ENCODE peak calls at places on chromosomes 3 and 15, in six cellular contexts. Y, S, X, A, M and B are unnamed samples. For H3K9me3, the result is how much of the 10 kb centered on the place peaks cover.

GRCh38 chr3:64880926-64881325 is 193.1 kb upstream of the ADAMTS9 start:
- DNase-seq in X (no peak), S (no peak), A (no peak), Y (no peak), M (no peak), B (no peak)

GRCh38 chr3:16999871-17000270 is 115.1 kb downstream of the PLCL2 start:
- DNase-seq in Y (no peak), S (no peak), M (no peak), A (no peak), X (no peak), B (no peak)

GRCh38 chr3:42683875-42684593 is 1.3 kb upstream of the KLHL40 start:
- DNase-seq in M (peak), Y (no peak), S (peak), A (peak), X (peak), B (peak)

GRCh38 chr15:96353378-96353930 is 23.0 kb downstream of the NR2F2 start:
- DNase-seq in X (no peak), Y (peak), M (no peak), A (no peak), S (no peak), B (no peak)

GRCh38 chr15:40240619-40241304 is 1.9 kb downstream of the PAK6 start:
- DNase-seq in S (no peak), M (peak), X (no peak), Y (no peak), A (no peak), B (no peak)

GRCh38 chr3:171615742-171616141 is 155.5 kb upstream of the TNIK start:
- DNase-seq in X (no peak), S (no peak), Y (no peak), A (no peak), M (no peak), B (peak)

GRCh38 chr3:187616307-187616939 is 53.8 kb downstream of the SST start:
- DNase-seq in Y (peak), A (peak), S (peak), M (peak), X (peak), B (peak)

GRCh38 chr3:11477286-11477935 is 166.3 kb downstream of the VGLL4 start:
- DNase-seq in S (no peak), X (no peak), Y (peak), M (peak), A (peak), B (peak)

GRCh38 chr3:5448816-5449215 is 261.3 kb downstream of the EDEM1 start:
- DNase-seq in S (no peak), X (no peak), M (no peak), A (no peak), Y (no peak), B (no peak)

GRCh38 chr3:142963266-142964149 is at the start of gene PAQR9:
- DNase-seq in A (peak), S (peak), X (no peak), M (no peak), Y (peak), B (peak)

GRCh38 chr3:10935028-10935427 is 57.5 kb upstream of the SLC6A1 start:
- DNase-seq in X (no peak), A (no peak), Y (no peak), S (no peak), M (no peak), B (no peak)

GRCh38 chr15:80411788-80412288 is 7.7 kb downstream of the ARNT2 start:
- DNase-seq in S (no peak), M (no peak), A (no peak), X (no peak), Y (no peak), B (no peak)

GRCh38 chr15:38867556-38867955 is 302.9 kb upstream of the RASGRP1 start:
- DNase-seq in X (no peak), M (no peak), Y (no peak), S (no peak), A (no peak), B (peak)

GRCh38 chr15:29070471-29071192 is 184.9 kb downstream of the APBA2 start:
- DNase-seq in A (no peak), Y (no peak), X (no peak), M (no peak), S (no peak), B (no peak)

GRCh38 chr3:28575748-28576589 is 227.3 kb upstream of the AZI2 start:
- DNase-seq in X (no peak), A (peak), M (no peak), Y (peak), S (no peak), B (peak)

GRCh38 chr15:62880278-62880677 is 162.3 kb upstream of the TPM1 start:
- DNase-seq in A (no peak), X (no peak), M (no peak), Y (no peak), S (peak), B (peak)

GRCh38 chr3:15726043-15726442 is 71.7 kb downstream of the ANKRD28 start:
- DNase-seq in M (no peak), X (no peak), Y (no peak), S (no peak), A (no peak), B (peak)

GRCh38 chr15:42749266-42749665 is 12.3 kb upstream of the CDAN1 start:
- DNase-seq in M (no peak), A (no peak), X (no peak), S (no peak), Y (no peak), B (no peak)

GRCh38 chr15:60419752-60420151 is 22.0 kb upstream of the ANXA2 start:
- DNase-seq in S (no peak), X (no peak), Y (no peak), M (no peak), A (no peak), B (peak)

GRCh38 chr3:129315386-129315991 is 36.8 kb downstream of the HMCES start:
- DNase-seq in Y (peak), M (peak), X (no peak), A (no peak), S (peak), B (peak)

GRCh38 chr3:39164414-39164813 is 11.0 kb upstream of the CSRNP1 start:
- DNase-seq in Y (no peak), M (no peak), X (no peak), S (no peak), A (no peak), B (no peak)

GRCh38 chr3:127482216-127483004 is 108.1 kb downstream of the TPRA1 start:
- DNase-seq in S (no peak), M (no peak), A (no peak), X (no peak), Y (no peak), B (peak)

GRCh38 chr3:50639055-50639494 is 22.1 kb downstream of the MAPKAPK3 start:
- DNase-seq in X (no peak), M (peak), A (no peak), S (no peak), Y (no peak), B (peak)

GRCh38 chr3:151976211-151977050 is 103.0 kb downstream of the SUCNR1 start:
- DNase-seq in S (no peak), A (peak), M (peak), X (peak), Y (no peak), B (peak)

GRCh38 chr3:88142094-88142624 is 7.6 kb upstream of the C3orf38 start:
- DNase-seq in M (peak), S (no peak), A (no peak), X (no peak), Y (no peak), B (peak)

GRCh38 chr3:45509038-45509767 is 85.3 kb upstream of the LIMD1 start:
- DNase-seq in A (peak), X (peak), Y (no peak), M (peak), S (no peak), B (peak)

GRCh38 chr3:127670229-127670559 is 2.6 kb upstream of the ABTB1 start:
- DNase-seq in S (no peak), X (no peak), M (no peak), A (no peak), Y (no peak), B (no peak)

GRCh38 chr3:145191543-145191942 is 969.4 kb downstream of the PLOD2 start:
- DNase-seq in X (no peak), M (peak), S (no peak), A (peak), Y (no peak), B (no peak)

GRCh38 chr15:45253330-45253729 is 1.3 kb downstream of the SLC28A2 start:
- DNase-seq in X (no peak), M (peak), A (no peak), Y (peak), S (no peak), B (no peak)

GRCh38 chr3:13277860-13278531 is 142.1 kb downstream of the NUP210 start:
- DNase-seq in A (no peak), Y (no peak), M (peak), X (no peak), S (no peak), B (peak)

GRCh38 chr3:39101022-39101689 is 6.3 kb downstream of the GORASP1 start:
- DNase-seq in A (peak), M (peak), Y (peak), S (peak), X (no peak), B (peak)

GRCh38 chr3:72177075-72178050 is 392.4 kb upstream of the PROK2 start:
- DNase-seq in X (no peak), S (peak), M (no peak), Y (no peak), A (peak), B (peak)

DNA sequence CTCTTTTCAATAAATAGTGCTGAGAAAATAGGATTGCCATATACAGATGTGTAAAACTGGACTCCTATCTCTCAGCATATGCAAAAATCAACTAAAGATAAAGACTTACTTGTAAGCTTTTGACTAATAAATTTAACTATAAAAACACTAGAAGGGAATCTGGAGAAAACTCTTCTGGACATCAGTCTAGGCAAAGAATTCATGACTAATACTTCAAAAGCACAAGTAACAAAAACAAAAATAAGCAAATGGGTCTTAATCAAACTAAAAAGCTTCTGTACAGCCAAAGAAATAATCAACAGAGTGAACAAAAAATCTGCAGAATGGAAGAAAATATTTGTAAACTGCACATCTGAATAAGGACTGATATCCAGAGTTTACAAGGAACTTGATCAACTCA is 1122.2 kb downstream of the TBL1XR1 start:
- DNase-seq in Y (no peak), A (no peak), S (no peak), M (no peak), X (no peak), B (no peak)
- H3K9me3 ChIP-seq in Y (under half), A (under half), S (under half), M (under half), X (under half), B (under half)

GRCh38 chr15:47715856-47716445 is 1.4 kb upstream of the SEMA6D start:
- DNase-seq in S (no peak), M (no peak), A (no peak), Y (peak), X (no peak), B (peak)
- TF ChIP-seq EZH2phosphoT487 in S (no peak), M (no peak), A (no peak), Y (no peak), X (no peak), B (no peak)

DNA sequence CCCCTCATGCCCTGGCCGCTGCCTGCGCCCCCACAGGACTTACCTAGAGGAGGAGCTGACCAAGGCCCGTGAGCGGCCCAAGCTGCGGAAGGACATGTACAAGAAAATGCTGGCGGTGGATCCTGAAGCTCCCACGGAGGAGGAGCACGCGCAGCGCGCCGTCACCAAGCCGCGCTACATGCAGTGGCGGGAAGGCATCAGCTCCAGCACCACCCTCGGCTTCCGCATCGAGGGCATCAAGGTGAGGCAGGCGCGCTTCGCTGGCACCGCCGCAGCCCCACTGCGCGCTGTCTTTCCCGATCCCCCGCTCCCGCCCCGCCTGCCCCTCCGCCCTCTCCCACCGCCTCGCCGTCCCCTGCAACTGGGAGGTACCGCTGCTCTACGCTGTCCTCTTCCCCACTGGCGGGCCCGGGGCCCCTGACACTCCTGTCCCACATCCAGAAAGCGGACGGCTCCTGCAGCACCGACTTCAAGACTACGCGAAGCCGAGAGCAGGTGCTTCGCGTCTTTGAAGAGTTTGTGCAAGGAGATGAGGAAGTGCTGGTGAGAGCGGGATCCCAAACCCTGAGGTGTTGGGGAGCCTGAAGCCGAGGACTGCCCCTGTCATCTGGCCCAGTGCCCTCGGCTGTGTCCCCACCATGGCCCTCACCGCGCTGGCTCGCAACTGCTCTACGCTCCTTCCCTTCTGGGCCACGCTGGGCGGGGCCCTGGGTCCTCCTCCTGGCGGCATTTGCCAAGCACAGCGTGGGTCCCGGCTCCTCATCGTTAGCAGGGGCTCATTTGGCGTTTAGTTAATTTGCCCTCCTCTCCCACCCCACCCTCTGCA is 8.5 kb downstream of the ITPKA start:
- DNase-seq in X (no peak), Y (peak), M (no peak), S (no peak), A (no peak), B (peak)
- TF ChIP-seq EZH2 in X (no peak), Y (peak), M (no peak), S (no peak), A (peak), B (no peak)

DNA sequence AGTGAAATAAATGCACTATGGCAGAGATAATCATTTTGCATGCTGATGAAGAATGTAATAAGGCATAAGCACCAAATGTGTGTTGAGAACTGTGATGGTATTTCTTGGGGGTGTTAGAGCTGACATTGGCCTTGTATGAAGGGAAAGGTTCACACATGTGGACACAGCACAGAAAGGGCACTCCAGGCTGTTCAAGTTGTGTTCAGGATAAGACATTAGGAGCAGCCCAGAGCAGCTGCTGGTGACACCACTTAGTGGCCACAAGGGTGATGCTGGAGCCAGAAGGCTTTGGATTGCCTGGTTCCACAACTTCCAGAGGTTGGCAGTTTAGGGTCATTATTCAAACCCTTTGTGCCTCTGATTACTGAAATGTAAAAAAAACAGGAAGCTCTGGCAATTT is 155.4 kb downstream of the GOLGA6L6 start:
- DNase-seq in M (no peak), A (no peak), X (no peak), Y (no peak), S (no peak), B (no peak)
- H3K9me3 ChIP-seq in M (under half), A (under half), X (half or more), Y (half or more), S (under half), B (under half)

GRCh38 chr15:82132742-82133141 is 86.9 kb upstream of the MEX3B start:
- DNase-seq in M (peak), A (no peak), X (no peak), S (no peak), Y (no peak), B (peak)

GRCh38 chr15:82129769-82130168 is 84.0 kb upstream of the MEX3B start:
- DNase-seq in S (no peak), M (peak), A (peak), Y (no peak), X (no peak), B (peak)

GRCh38 chr15:82133251-82133650 is 87.4 kb upstream of the MEX3B start:
- DNase-seq in A (no peak), Y (no peak), M (peak), X (no peak), S (no peak), B (peak)

GRCh38 chr15:82134426-82134825 is 88.6 kb upstream of the MEX3B start:
- DNase-seq in X (no peak), M (no peak), A (no peak), Y (no peak), S (no peak), B (no peak)

GRCh38 chr15:82132116-82132515 is 86.3 kb upstream of the MEX3B start:
- DNase-seq in S (no peak), X (no peak), A (no peak), M (no peak), Y (no peak), B (peak)
- TF ChIP-seq EZH2phosphoT487 in S (no peak), X (no peak), A (no peak), M (no peak), Y (no peak), B (no peak)

GRCh38 chr3:158104346-158105020 is 1.7 kb downstream of the SHOX2 start:
- DNase-seq in Y (no peak), M (no peak), S (no peak), X (no peak), A (no peak), B (no peak)

GRCh38 chr3:158105124-158105709 is 1.0 kb downstream of the SHOX2 start:
- DNase-seq in X (no peak), A (peak), S (no peak), M (no peak), Y (peak), B (peak)

GRCh38 chr3:158107508-158108095 is 1.4 kb upstream of the SHOX2 start:
- DNase-seq in M (no peak), A (no peak), X (no peak), S (no peak), Y (no peak), B (no peak)

GRCh38 chr3:158106773-158107461 is 697 bp upstream of the SHOX2 start:
- DNase-seq in Y (peak), M (no peak), A (peak), S (peak), X (no peak), B (peak)

GRCh38 chr3:158105710-158106438 is at the start of gene SHOX2:
- DNase-seq in M (no peak), A (peak), X (no peak), Y (peak), S (peak), B (peak)
- TF ChIP-seq EZH2 in M (no peak), A (peak), X (no peak), Y (peak), S (no peak), B (no peak)